ENCODE peak calls at places on chromosomes 13 and 19, in six cellular contexts. One of them, this sample, is unnamed.

GRCh38 chr19:17376935-17377600 is at the start of gene PLVAP:
- DNase-seq in heart right ventricle: peak
- DNase-seq in tibial nerve: no peak
- DNase-seq in transverse colon: no peak
- DNase-seq in Panc1: no peak
- DNase-seq in GM23338: no peak
- DNase-seq in this sample: no peak

GRCh38 chr19:3270908-3271307 is 46.4 kb downstream of the CELF5 start:
- DNase-seq in heart right ventricle: no peak
- DNase-seq in Panc1: no peak
- DNase-seq in GM23338: peak
- DNase-seq in tibial nerve: no peak
- DNase-seq in transverse colon: no peak
- DNase-seq in this sample: no peak

GRCh38 chr19:16085115-16085514 is 8.8 kb downstream of the TPM4 start:
- DNase-seq in GM23338: no peak
- DNase-seq in Panc1: no peak
- DNase-seq in transverse colon: no peak
- DNase-seq in heart right ventricle: no peak
- DNase-seq in tibial nerve: no peak
- DNase-seq in this sample: no peak

GRCh38 chr13:21018220-21018619 is 43.2 kb downstream of the LATS2 start:
- DNase-seq in tibial nerve: no peak
- DNase-seq in heart right ventricle: no peak
- DNase-seq in Panc1: no peak
- DNase-seq in GM23338: no peak
- DNase-seq in transverse colon: no peak
- DNase-seq in this sample: no peak

GRCh38 chr13:94112227-94112626 is 367.3 kb downstream of the DCT start:
- DNase-seq in heart right ventricle: peak
- DNase-seq in transverse colon: no peak
- DNase-seq in tibial nerve: peak
- DNase-seq in Panc1: no peak
- DNase-seq in GM23338: no peak
- DNase-seq in this sample: no peak

GRCh38 chr13:100473493-100474044 is 115.0 kb downstream of the GGACT start:
- DNase-seq in transverse colon: no peak
- DNase-seq in Panc1: no peak
- DNase-seq in heart right ventricle: no peak
- DNase-seq in tibial nerve: no peak
- DNase-seq in GM23338: no peak
- DNase-seq in this sample: no peak

GRCh38 chr19:30340724-30341595 is 31.2 kb upstream of the ZNF536 start:
- DNase-seq in tibial nerve: no peak
- DNase-seq in heart right ventricle: no peak
- DNase-seq in transverse colon: no peak
- DNase-seq in GM23338: no peak
- DNase-seq in Panc1: no peak
- DNase-seq in this sample: no peak

GRCh38 chr13:98445340-98446233 is 131.3 kb downstream of the STK24 start:
- DNase-seq in heart right ventricle: peak
- DNase-seq in GM23338: peak
- DNase-seq in Panc1: no peak
- DNase-seq in tibial nerve: peak
- DNase-seq in transverse colon: peak
- DNase-seq in this sample: no peak

GRCh38 chr13:32893176-32893575 is 123.0 kb upstream of the KL start:
- DNase-seq in tibial nerve: no peak
- DNase-seq in transverse colon: no peak
- DNase-seq in Panc1: no peak
- DNase-seq in GM23338: no peak
- DNase-seq in heart right ventricle: no peak
- DNase-seq in this sample: no peak

GRCh38 chr13:70856706-70857105 is 748.5 kb upstream of the KLHL1 start:
- DNase-seq in Panc1: no peak
- DNase-seq in GM23338: no peak
- DNase-seq in transverse colon: peak
- DNase-seq in heart right ventricle: no peak
- DNase-seq in tibial nerve: no peak
- DNase-seq in this sample: no peak

GRCh38 chr13:64278493-64278892 is 2862.8 kb upstream of the PCDH20 start:
- DNase-seq in heart right ventricle: no peak
- DNase-seq in GM23338: no peak
- DNase-seq in Panc1: peak
- DNase-seq in tibial nerve: no peak
- DNase-seq in transverse colon: no peak
- DNase-seq in this sample: no peak

GRCh38 chr19:17496337-17496997 is 15.0 kb upstream of the PGLS start:
- DNase-seq in transverse colon: peak
- DNase-seq in heart right ventricle: peak
- DNase-seq in Panc1: peak
- DNase-seq in tibial nerve: peak
- DNase-seq in GM23338: peak
- DNase-seq in this sample: no peak

GRCh38 chr13:39876258-39876657 is 220.8 kb downstream of the COG6 start:
- DNase-seq in Panc1: no peak
- DNase-seq in tibial nerve: no peak
- DNase-seq in heart right ventricle: no peak
- DNase-seq in GM23338: no peak
- DNase-seq in transverse colon: no peak
- DNase-seq in this sample: no peak

GRCh38 chr13:27264181-27264580 is 6.4 kb upstream of the RASL11A start:
- DNase-seq in heart right ventricle: peak
- DNase-seq in GM23338: no peak
- DNase-seq in Panc1: no peak
- DNase-seq in tibial nerve: no peak
- DNase-seq in transverse colon: no peak
- DNase-seq in this sample: no peak

GRCh38 chr13:59247166-59247565 is 916.6 kb downstream of the DIAPH3 start:
- DNase-seq in transverse colon: peak
- DNase-seq in tibial nerve: no peak
- DNase-seq in heart right ventricle: peak
- DNase-seq in Panc1: no peak
- DNase-seq in GM23338: no peak
- DNase-seq in this sample: no peak

GRCh38 chr13:43023244-43023931 is at the start of gene DNAJC15:
- DNase-seq in tibial nerve: peak
- DNase-seq in GM23338: peak
- DNase-seq in Panc1: peak
- DNase-seq in transverse colon: peak
- DNase-seq in heart right ventricle: peak
- DNase-seq in this sample: no peak

GRCh38 chr19:35495107-35496064 is 5.1 kb upstream of the KRTDAP start:
- DNase-seq in GM23338: peak
- DNase-seq in transverse colon: peak
- DNase-seq in tibial nerve: peak
- DNase-seq in heart right ventricle: peak
- DNase-seq in Panc1: peak
- DNase-seq in this sample: peak

GRCh38 chr13:32511482-32511881 is 27.1 kb downstream of the N4BP2L2 start:
- DNase-seq in tibial nerve: no peak
- DNase-seq in GM23338: no peak
- DNase-seq in transverse colon: no peak
- DNase-seq in Panc1: no peak
- DNase-seq in heart right ventricle: no peak
- DNase-seq in this sample: no peak

GRCh38 chr19:29643361-29643935 is 21.8 kb upstream of the PLEKHF1 start:
- DNase-seq in Panc1: no peak
- DNase-seq in tibial nerve: no peak
- DNase-seq in GM23338: no peak
- DNase-seq in heart right ventricle: no peak
- DNase-seq in transverse colon: no peak
- DNase-seq in this sample: no peak

GRCh38 chr13:68608147-68608546 is 1378.0 kb upstream of the PCDH9 start:
- DNase-seq in GM23338: no peak
- DNase-seq in transverse colon: no peak
- DNase-seq in Panc1: no peak
- DNase-seq in heart right ventricle: no peak
- DNase-seq in tibial nerve: no peak
- DNase-seq in this sample: no peak

GRCh38 chr13:43333176-43333575 is 309.8 kb downstream of the DNAJC15 start:
- DNase-seq in heart right ventricle: no peak
- DNase-seq in tibial nerve: no peak
- DNase-seq in Panc1: no peak
- DNase-seq in GM23338: no peak
- DNase-seq in transverse colon: no peak
- DNase-seq in this sample: no peak

GRCh38 chr13:108288741-108289140 is 19.2 kb downstream of the TNFSF13B start:
- DNase-seq in Panc1: no peak
- DNase-seq in tibial nerve: no peak
- DNase-seq in GM23338: peak
- DNase-seq in transverse colon: no peak
- DNase-seq in heart right ventricle: no peak
- DNase-seq in this sample: no peak

GRCh38 chr19:28314771-28315170 is 898.2 kb downstream of the UQCRFS1 start:
- DNase-seq in heart right ventricle: no peak
- DNase-seq in tibial nerve: no peak
- DNase-seq in transverse colon: no peak
- DNase-seq in Panc1: no peak
- DNase-seq in GM23338: no peak
- DNase-seq in this sample: no peak

GRCh38 chr13:106133025-106133424 is 402.4 kb downstream of the EFNB2 start:
- DNase-seq in transverse colon: no peak
- DNase-seq in heart right ventricle: no peak
- DNase-seq in tibial nerve: no peak
- DNase-seq in Panc1: no peak
- DNase-seq in GM23338: no peak
- DNase-seq in this sample: no peak

GRCh38 chr13:35908221-35908620 is 223.0 kb downstream of the DCLK1 start:
- DNase-seq in transverse colon: no peak
- DNase-seq in GM23338: no peak
- DNase-seq in Panc1: no peak
- DNase-seq in heart right ventricle: no peak
- DNase-seq in tibial nerve: no peak
- DNase-seq in this sample: no peak

GRCh38 chr19:4889034-4889825 is 13.5 kb downstream of the ARRDC5 start:
- DNase-seq in Panc1: no peak
- DNase-seq in transverse colon: no peak
- DNase-seq in GM23338: no peak
- DNase-seq in tibial nerve: no peak
- DNase-seq in heart right ventricle: no peak
- DNase-seq in this sample: no peak

GRCh38 chr19:38699027-38699346 is 45.3 kb downstream of the CAPN12 start:
- DNase-seq in tibial nerve: no peak
- DNase-seq in heart right ventricle: no peak
- DNase-seq in GM23338: no peak
- DNase-seq in Panc1: no peak
- DNase-seq in transverse colon: no peak
- DNase-seq in this sample: no peak

GRCh38 chr19:2331601-2332246 is 3.2 kb downstream of the SPPL2B start:
- DNase-seq in GM23338: no peak
- DNase-seq in transverse colon: no peak
- DNase-seq in Panc1: no peak
- DNase-seq in heart right ventricle: no peak
- DNase-seq in tibial nerve: no peak
- DNase-seq in this sample: no peak

GRCh38 chr13:71964491-71965108 is 97.6 kb upstream of the DACH1 start:
- DNase-seq in Panc1: no peak
- DNase-seq in GM23338: no peak
- DNase-seq in transverse colon: no peak
- DNase-seq in tibial nerve: no peak
- DNase-seq in heart right ventricle: no peak
- DNase-seq in this sample: no peak

GRCh38 chr19:53873451-53874383 is 6.0 kb downstream of the MYADM start:
- DNase-seq in GM23338: no peak
- DNase-seq in tibial nerve: no peak
- DNase-seq in Panc1: no peak
- DNase-seq in heart right ventricle: no peak
- DNase-seq in transverse colon: no peak
- DNase-seq in this sample: no peak

GRCh38 chr19:42290523-42291436 is 11.2 kb upstream of the PRR19 start:
- DNase-seq in Panc1: no peak
- DNase-seq in tibial nerve: no peak
- DNase-seq in GM23338: peak
- DNase-seq in heart right ventricle: no peak
- DNase-seq in transverse colon: no peak
- DNase-seq in this sample: no peak
- TF ChIP-seq CTCF in Panc1: peak
- TF ChIP-seq CTCF in tibial nerve: peak
- TF ChIP-seq CTCF in GM23338: peak
- TF ChIP-seq CTCF in heart right ventricle: peak
- TF ChIP-seq CTCF in transverse colon: peak
- TF ChIP-seq CTCF in this sample: no peak

DNA sequence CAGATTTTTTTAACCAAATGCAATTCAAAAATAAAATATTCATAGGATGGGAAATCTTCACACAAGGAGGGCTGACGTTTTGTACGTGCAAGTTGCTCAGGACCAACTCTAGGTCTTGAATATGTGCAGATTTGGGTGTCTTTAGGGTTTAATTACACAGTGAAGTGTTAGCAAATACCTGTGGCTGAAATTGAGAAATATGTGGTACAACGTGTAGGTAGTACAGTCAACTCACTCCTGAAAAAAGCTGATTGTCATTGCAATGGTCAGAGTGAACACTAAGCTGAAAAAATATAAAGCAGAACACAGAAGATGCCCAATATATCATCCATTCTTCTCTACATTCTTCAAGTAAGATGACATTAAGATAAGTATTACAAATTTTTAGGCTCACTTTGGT is 314.3 kb downstream of the SLITRK1 start:
- DNase-seq in heart right ventricle: no peak
- DNase-seq in transverse colon: no peak
- DNase-seq in Panc1: no peak
- DNase-seq in tibial nerve: no peak
- DNase-seq in GM23338: no peak
- DNase-seq in this sample: no peak
- H3K4me3 ChIP-seq in heart right ventricle: no peak
- H3K4me3 ChIP-seq in transverse colon: no peak
- H3K4me3 ChIP-seq in Panc1: no peak
- H3K4me3 ChIP-seq in tibial nerve: no peak
- H3K4me3 ChIP-seq in GM23338: no peak
- H3K4me3 ChIP-seq in this sample: no peak

DNA sequence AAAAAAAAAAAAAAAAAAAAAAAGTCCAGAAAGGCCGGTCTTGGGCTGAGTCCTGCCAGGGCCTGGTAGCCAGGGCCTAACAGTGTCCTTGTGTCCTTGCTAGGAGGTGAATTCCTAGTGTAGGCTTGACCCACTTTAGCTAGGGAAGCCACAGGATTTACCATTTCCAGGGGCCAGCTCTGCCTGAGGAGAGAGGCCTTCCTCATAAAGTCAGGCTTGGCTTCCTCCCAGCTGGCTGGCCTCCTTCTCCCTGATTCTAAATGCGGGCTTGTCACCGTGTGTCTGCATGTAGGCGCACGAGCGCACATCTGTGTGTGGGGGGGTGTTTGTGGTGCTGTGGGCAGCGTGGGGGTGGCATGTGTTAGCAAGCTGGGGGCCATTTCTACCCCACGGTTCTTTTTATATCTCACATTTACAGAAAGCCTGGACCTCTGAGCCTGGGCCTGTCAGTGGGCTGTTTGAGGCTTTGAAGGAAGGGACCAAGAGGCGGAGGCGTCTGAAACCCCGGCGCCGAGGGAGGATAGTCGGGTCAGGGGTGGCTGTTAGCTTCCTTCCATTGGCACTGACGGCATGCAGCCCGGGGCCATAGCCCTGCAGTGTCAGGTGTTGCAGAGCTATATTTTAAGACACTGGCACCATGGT is 31.7 kb downstream of the IER2 start:
- DNase-seq in tibial nerve: peak
- DNase-seq in transverse colon: peak
- DNase-seq in GM23338: no peak
- DNase-seq in Panc1: no peak
- DNase-seq in heart right ventricle: peak
- DNase-seq in this sample: peak
- TF ChIP-seq CTCF in tibial nerve: no peak
- TF ChIP-seq CTCF in transverse colon: no peak
- TF ChIP-seq CTCF in GM23338: no peak
- TF ChIP-seq CTCF in Panc1: no peak
- TF ChIP-seq CTCF in heart right ventricle: no peak
- TF ChIP-seq CTCF in this sample: no peak

GRCh38 chr19:40503300-40503699 is 36.5 kb downstream of the SPTBN4 start:
- DNase-seq in Panc1: no peak
- DNase-seq in heart right ventricle: no peak
- DNase-seq in GM23338: peak
- DNase-seq in tibial nerve: no peak
- DNase-seq in transverse colon: no peak
- DNase-seq in this sample: no peak
- H3K4me3 ChIP-seq in Panc1: no peak
- H3K4me3 ChIP-seq in heart right ventricle: no peak
- H3K4me3 ChIP-seq in GM23338: no peak
- H3K4me3 ChIP-seq in tibial nerve: no peak
- H3K4me3 ChIP-seq in transverse colon: no peak
- H3K4me3 ChIP-seq in this sample: no peak

This sample was measured in LNCaP clone FGC.